ENCODE peak calls at places on chromosome 10, in five cellular contexts. U is A549, Q is H1, M is GM12878, D is K562. E is an unnamed sample.

GRCh38 chr10:121900443-121901174 is 27.2 kb downstream of the ATE1 start:
- DNase-seq in U (peak), M (no peak), D (peak), Q (no peak), E (peak)

GRCh38 chr10:99895867-99896266 is 113.4 kb downstream of the ABCC2 start:
- DNase-seq in D (no peak), Q (no peak), M (no peak), U (no peak), E (no peak)

GRCh38 chr10:22992075-22992474 is 64.2 kb downstream of the ARMC3 start:
- DNase-seq in D (no peak), Q (no peak), M (no peak), U (no peak), E (no peak)

GRCh38 chr10:122051609-122052385 is 62.8 kb downstream of the TACC2 start:
- DNase-seq in M (no peak), Q (no peak), D (no peak), U (peak), E (peak)

GRCh38 chr10:70191906-70192305 is 21.6 kb upstream of the SAR1A start:
- DNase-seq in M (no peak), Q (no peak), D (no peak), U (no peak), E (no peak)

GRCh38 chr10:130146042-130146441 is 9.9 kb downstream of the GLRX3 start:
- DNase-seq in Q (no peak), U (no peak), D (no peak), M (no peak), E (no peak)

GRCh38 chr10:97771913-97772823 is at the start of gene SFRP5:
- DNase-seq in M (no peak), D (peak), Q (no peak), U (no peak), E (no peak)

GRCh38 chr10:119494224-119495060 is 48.1 kb downstream of the RGS10 start:
- DNase-seq in D (no peak), U (no peak), M (no peak), Q (no peak), E (no peak)

DNA sequence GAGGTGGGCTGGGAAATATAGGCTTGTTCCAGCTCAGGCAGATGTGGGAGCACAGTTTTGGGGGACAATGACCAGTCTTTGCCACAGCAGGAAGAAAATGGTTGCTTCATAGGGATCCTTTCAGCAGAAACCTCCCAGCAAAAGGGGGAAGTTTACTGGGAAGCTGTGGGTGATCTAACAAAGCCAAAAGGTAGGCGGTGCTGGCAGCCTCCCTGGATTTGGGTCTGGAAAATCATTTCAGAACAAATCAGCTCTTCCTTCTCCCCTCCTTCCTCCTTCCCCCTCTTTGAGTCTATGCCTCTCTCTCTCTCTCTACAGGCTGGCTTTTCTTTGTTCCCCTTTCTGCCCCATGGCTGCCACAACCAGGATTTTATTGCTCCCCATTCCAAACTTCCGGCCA is 16.2 kb downstream of the RPS24 start:
- DNase-seq in Q (no peak), M (no peak), U (no peak), D (no peak), E (no peak)
- TF ChIP-seq MAX in Q (no peak), M (no peak), U (no peak), D (no peak), E (no peak)

GRCh38 chr10:116608683-116609594 is 11.8 kb upstream of the PNLIPRP2 start:
- DNase-seq in M (no peak), Q (no peak), U (no peak), D (no peak), E (no peak)
- TF ChIP-seq RAD21 in M (no peak), Q (no peak), U (no peak), D (no peak), E (no peak)

GRCh38 chr10:78972947-78973900 is 95.5 kb upstream of the ZMIZ1 start:
- DNase-seq in Q (peak), M (peak), U (peak), D (peak), E (peak)
- TF ChIP-seq MAX in Q (no peak), M (no peak), U (peak), D (peak), E (no peak)

DNA sequence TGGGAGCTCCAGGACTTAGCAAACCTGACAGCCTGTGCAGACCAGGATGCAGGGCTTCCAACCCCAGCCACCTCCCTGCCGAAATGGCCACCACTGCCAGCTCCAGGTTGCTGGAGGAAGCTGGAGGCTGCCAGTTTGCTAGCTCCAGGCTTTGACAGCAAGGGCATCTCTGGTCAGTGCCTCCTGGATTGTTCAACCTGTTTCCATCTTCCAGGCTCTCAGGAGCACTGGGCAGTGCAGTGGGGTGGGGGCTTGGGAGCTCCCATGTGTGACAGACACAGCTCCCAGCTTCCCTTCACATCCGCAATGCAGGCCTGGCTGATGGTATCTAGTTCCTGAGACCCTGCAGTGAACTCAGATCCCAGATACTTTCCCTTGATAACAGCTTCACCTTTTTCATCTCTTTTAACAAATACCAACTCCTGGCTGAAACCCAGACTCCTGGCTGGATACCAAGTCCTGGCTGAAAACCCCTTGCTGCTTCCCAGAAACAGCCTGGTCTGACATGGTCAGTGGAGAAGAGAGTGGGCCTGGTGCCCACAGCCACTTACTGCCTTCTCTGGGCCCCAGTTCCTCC is 20.8 kb upstream of the RET start:
- DNase-seq in U (no peak), M (no peak), D (no peak), Q (no peak), E (no peak)
- TF ChIP-seq RAD21 in U (no peak), M (no peak), D (no peak), Q (no peak), E (no peak)

GRCh38 chr10:30002438-30003266 is 56.7 kb downstream of the JCAD start:
- DNase-seq in D (peak), U (peak), M (no peak), Q (peak), E (peak)
- TF ChIP-seq MAX in D (no peak), U (no peak), M (no peak), Q (no peak), E (peak)

GRCh38 chr10:27537812-27538211 is 33.7 kb downstream of the RAB18 start:
- DNase-seq in M (no peak), D (no peak), U (no peak), Q (no peak), E (no peak)

GRCh38 chr10:27542324-27542723 is 38.2 kb downstream of the RAB18 start:
- DNase-seq in Q (no peak), D (no peak), U (no peak), M (no peak), E (no peak)

GRCh38 chr10:27540672-27541071 is 36.6 kb downstream of the RAB18 start:
- DNase-seq in M (no peak), Q (no peak), D (no peak), U (no peak), E (no peak)

GRCh38 chr10:27542812-27543211 is 38.7 kb downstream of the RAB18 start:
- DNase-seq in Q (no peak), U (no peak), D (no peak), M (no peak), E (no peak)

DNA sequence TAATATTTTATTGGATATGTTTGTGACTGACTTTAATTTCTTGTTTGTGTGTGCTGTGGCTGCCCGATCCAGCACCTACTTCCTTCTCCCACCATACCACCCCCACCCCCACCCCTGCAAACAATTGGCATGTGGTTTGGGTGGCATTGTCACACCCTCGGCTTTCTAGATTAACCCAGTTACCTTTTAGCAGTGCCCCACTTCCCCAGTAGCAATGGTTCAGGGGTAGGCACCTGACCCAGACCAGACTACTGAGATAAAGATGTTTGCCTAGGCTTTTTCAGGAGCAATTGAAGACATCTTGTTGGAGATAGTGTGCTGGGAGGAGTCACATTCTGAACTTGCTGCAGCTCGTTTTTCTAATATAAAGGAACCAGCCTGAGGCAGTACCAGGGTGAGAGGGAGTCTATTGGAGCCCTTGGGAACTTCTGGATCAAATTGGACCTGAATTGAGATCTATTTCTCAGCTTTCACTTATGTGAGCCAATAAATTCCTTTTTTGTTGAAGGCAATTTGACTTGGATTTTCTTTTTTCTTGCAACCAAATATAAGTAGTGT is 37.7 kb downstream of the RAB18 start:
- DNase-seq in M (no peak), D (no peak), U (no peak), Q (no peak), E (no peak)
- TF ChIP-seq RAD21 in M (no peak), D (no peak), U (no peak), Q (no peak), E (no peak)

GRCh38 chr10:14557573-14557972 is 217.1 kb downstream of the FAM107B start:
- DNase-seq in U (no peak), D (no peak), Q (no peak), M (no peak), E (no peak)

GRCh38 chr10:14555806-14556205 is 218.9 kb downstream of the FAM107B start:
- DNase-seq in U (no peak), Q (no peak), D (no peak), M (no peak), E (no peak)

GRCh38 chr10:14554843-14555205 is 219.9 kb downstream of the FAM107B start:
- DNase-seq in U (no peak), M (no peak), Q (no peak), D (no peak), E (no peak)

GRCh38 chr10:14558025-14558424 is 216.7 kb downstream of the FAM107B start:
- DNase-seq in D (no peak), U (no peak), Q (no peak), M (no peak), E (no peak)

GRCh38 chr10:14556285-14556956 is 218.3 kb downstream of the FAM107B start:
- DNase-seq in D (peak), Q (no peak), U (peak), M (peak), E (no peak)
- TF ChIP-seq MAX in D (no peak), Q (no peak), U (no peak), M (no peak), E (no peak)

GRCh38 chr10:117320050-117320665 is 55.1 kb downstream of the PDZD8 start:
- DNase-seq in U (peak), Q (no peak), M (no peak), D (peak), E (no peak)
- TF ChIP-seq RAD21 in U (peak), Q (peak), M (peak), D (peak), E (peak)